ENCODE peak calls at places on chromosomes 2 and 18, in five cellular contexts. One of them, this sample, is unnamed.

GRCh38 chr2:101698419-101699190 is 1.1 kb downstream of the MAP4K4 start:
- DNase-seq in astrocyte of the cerebellum: no peak
- DNase-seq in activated CD4-positive, alpha-beta T cell treated with anti-CD3 and anti-CD28 coated beads, Interleukin-2, amount 10 ng/mL, durations not matched to agents 24 days and 14 days: peak
- DNase-seq in non-pigmented ciliary epithelial cell: no peak
- DNase-seq in upper lobe of right lung: no peak
- DNase-seq in this sample: no peak

GRCh38 chr2:160956243-160956802 is 203.9 kb upstream of the TANK start:
- DNase-seq in astrocyte of the cerebellum: no peak
- DNase-seq in activated CD4-positive, alpha-beta T cell treated with anti-CD3 and anti-CD28 coated beads, Interleukin-2, amount 10 ng/mL, durations not matched to agents 24 days and 14 days: no peak
- DNase-seq in non-pigmented ciliary epithelial cell: no peak
- DNase-seq in upper lobe of right lung: no peak
- DNase-seq in this sample: no peak

GRCh38 chr2:164974221-164974620 is 18.9 kb upstream of the SLC38A11 start:
- DNase-seq in astrocyte of the cerebellum: no peak
- DNase-seq in activated CD4-positive, alpha-beta T cell treated with anti-CD3 and anti-CD28 coated beads, Interleukin-2, amount 10 ng/mL, durations not matched to agents 24 days and 14 days: no peak
- DNase-seq in non-pigmented ciliary epithelial cell: no peak
- DNase-seq in upper lobe of right lung: no peak
- DNase-seq in this sample: no peak

GRCh38 chr2:159086332-159086731 is 117.9 kb downstream of the TANC1 start:
- DNase-seq in astrocyte of the cerebellum: no peak
- DNase-seq in activated CD4-positive, alpha-beta T cell treated with anti-CD3 and anti-CD28 coated beads, Interleukin-2, amount 10 ng/mL, durations not matched to agents 24 days and 14 days: no peak
- DNase-seq in non-pigmented ciliary epithelial cell: no peak
- DNase-seq in upper lobe of right lung: no peak
- DNase-seq in this sample: no peak

GRCh38 chr2:168355779-168356178 is 100.3 kb upstream of the CERS6 start:
- DNase-seq in astrocyte of the cerebellum: no peak
- DNase-seq in activated CD4-positive, alpha-beta T cell treated with anti-CD3 and anti-CD28 coated beads, Interleukin-2, amount 10 ng/mL, durations not matched to agents 24 days and 14 days: no peak
- DNase-seq in non-pigmented ciliary epithelial cell: no peak
- DNase-seq in upper lobe of right lung: no peak
- DNase-seq in this sample: no peak

GRCh38 chr18:24530630-24531111 is 70.2 kb downstream of the HRH4 start:
- DNase-seq in astrocyte of the cerebellum: peak
- DNase-seq in activated CD4-positive, alpha-beta T cell treated with anti-CD3 and anti-CD28 coated beads, Interleukin-2, amount 10 ng/mL, durations not matched to agents 24 days and 14 days: no peak
- DNase-seq in non-pigmented ciliary epithelial cell: peak
- DNase-seq in upper lobe of right lung: no peak
- DNase-seq in this sample: peak

GRCh38 chr2:142877265-142877756 is at the start of gene KYNU:
- DNase-seq in astrocyte of the cerebellum: no peak
- DNase-seq in activated CD4-positive, alpha-beta T cell treated with anti-CD3 and anti-CD28 coated beads, Interleukin-2, amount 10 ng/mL, durations not matched to agents 24 days and 14 days: no peak
- DNase-seq in non-pigmented ciliary epithelial cell: no peak
- DNase-seq in upper lobe of right lung: no peak
- DNase-seq in this sample: no peak

GRCh38 chr2:46025081-46025480 is 272.1 kb upstream of the EPAS1 start:
- DNase-seq in astrocyte of the cerebellum: no peak
- DNase-seq in activated CD4-positive, alpha-beta T cell treated with anti-CD3 and anti-CD28 coated beads, Interleukin-2, amount 10 ng/mL, durations not matched to agents 24 days and 14 days: no peak
- DNase-seq in non-pigmented ciliary epithelial cell: no peak
- DNase-seq in upper lobe of right lung: no peak
- DNase-seq in this sample: no peak

GRCh38 chr18:63974991-63975390 is 5.1 kb downstream of the SERPINB8 start:
- DNase-seq in astrocyte of the cerebellum: no peak
- DNase-seq in activated CD4-positive, alpha-beta T cell treated with anti-CD3 and anti-CD28 coated beads, Interleukin-2, amount 10 ng/mL, durations not matched to agents 24 days and 14 days: peak
- DNase-seq in non-pigmented ciliary epithelial cell: no peak
- DNase-seq in upper lobe of right lung: no peak
- DNase-seq in this sample: no peak

This sample was measured in HS-5.